ENCODE peak calls at places on chromosomes 4 and X, in seven cellular contexts. R, B, A, E, M, O and V are unnamed samples.

GRCh38 chr4:105551968-105552746 is at the start of gene ARHGEF38:
- DNase-seq in E (no peak), O (peak; percentile 10), B (no peak), M (peak; percentile 75), A (no peak), R (no peak), V (no peak)

GRCh38 chr4:14667624-14668295 is 334.5 kb upstream of the CPEB2 start:
- DNase-seq in M (no peak), B (no peak), R (no peak), E (no peak), O (peak; percentile 35), A (no peak), V (no peak)

GRCh38 chr4:99670409-99671073 is 12.9 kb upstream of the C4orf54 start:
- DNase-seq in M (no peak), A (no peak), B (no peak), R (no peak), E (no peak), O (no peak), V (no peak)

GRCh38 chr4:6907658-6908191 is 1.9 kb upstream of the TBC1D14 start:
- DNase-seq in B (peak; percentile 29), O (peak; percentile 32), R (no peak), A (no peak), E (no peak), M (no peak), V (no peak)

GRCh38 chr4:130336585-130337217 is 1240.7 kb downstream of the C4orf33 start:
- DNase-seq in M (no peak), E (peak; percentile 2), A (no peak), R (no peak), B (peak; percentile 44), O (peak; percentile 16), V (no peak)

GRCh38 chr4:15755781-15756180 is 22.3 kb upstream of the CD38 start:
- DNase-seq in O (no peak), M (no peak), A (no peak), R (no peak), B (no peak), E (no peak), V (no peak)

GRCh38 chrX:114073926-114074325 is 510.0 kb upstream of the HTR2C start:
- DNase-seq in O (no peak), E (no peak), M (no peak), R (no peak), B (no peak), A (no peak), V (no peak)

GRCh38 chr4:151771664-151772063 is 10.9 kb upstream of the GATB start:
- DNase-seq in B (no peak), O (no peak), R (no peak), E (no peak), A (no peak), M (no peak), V (no peak)

GRCh38 chrX:41084044-41084359 is 1.2 kb upstream of the USP9X start:
- DNase-seq in A (no peak), O (no peak), R (no peak), B (no peak), E (no peak), M (no peak), V (no peak)

GRCh38 chrX:41082783-41083182 is 2.5 kb upstream of the USP9X start:
- DNase-seq in E (no peak), B (no peak), A (no peak), R (no peak), M (no peak), O (no peak), V (no peak)

GRCh38 chrX:41085105-41085882 is at the start of gene USP9X:
- DNase-seq in A (peak; percentile 91), O (peak; percentile 91), E (peak; percentile 66), B (peak; percentile 85), R (peak; percentile 95), M (peak; percentile 95), V (peak; percentile 88)

GRCh38 chrX:41085883-41086626 is 810 bp downstream of the USP9X start:
- DNase-seq in A (peak; percentile 80), O (peak; percentile 65), B (peak; percentile 61), E (peak; percentile 30), M (peak; percentile 65), R (peak; percentile 56), V (peak; percentile 45)

GRCh38 chrX:41084360-41085104 is 713 bp upstream of the USP9X start:
- DNase-seq in A (peak; percentile 96), R (peak; percentile 99), B (peak; percentile 97), E (peak; percentile 87), M (peak; percentile 99), O (peak; percentile 99), V (peak; percentile 95)
- TF ChIP-seq CTCF in A (no peak), R (peak; percentile 27), B (no peak), E (peak; percentile 5), M (no peak), O (no peak), V (no peak)

GRCh38 chr4:153523941-153524386 is 57.8 kb downstream of the TMEM131L start:
- DNase-seq in M (no peak), E (no peak), R (no peak), B (no peak), O (no peak), A (no peak), V (no peak)

GRCh38 chr4:153522800-153523089 is 56.6 kb downstream of the TMEM131L start:
- DNase-seq in O (no peak), A (no peak), M (no peak), R (no peak), E (no peak), B (no peak), V (no peak)

GRCh38 chr4:153521467-153521866 is 55.3 kb downstream of the TMEM131L start:
- DNase-seq in B (no peak), O (no peak), E (no peak), M (no peak), R (no peak), A (no peak), V (no peak)

GRCh38 chr4:153521995-153522799 is 56.0 kb downstream of the TMEM131L start:
- DNase-seq in B (no peak), M (no peak), R (no peak), E (no peak), A (no peak), O (no peak), V (no peak)

DNA sequence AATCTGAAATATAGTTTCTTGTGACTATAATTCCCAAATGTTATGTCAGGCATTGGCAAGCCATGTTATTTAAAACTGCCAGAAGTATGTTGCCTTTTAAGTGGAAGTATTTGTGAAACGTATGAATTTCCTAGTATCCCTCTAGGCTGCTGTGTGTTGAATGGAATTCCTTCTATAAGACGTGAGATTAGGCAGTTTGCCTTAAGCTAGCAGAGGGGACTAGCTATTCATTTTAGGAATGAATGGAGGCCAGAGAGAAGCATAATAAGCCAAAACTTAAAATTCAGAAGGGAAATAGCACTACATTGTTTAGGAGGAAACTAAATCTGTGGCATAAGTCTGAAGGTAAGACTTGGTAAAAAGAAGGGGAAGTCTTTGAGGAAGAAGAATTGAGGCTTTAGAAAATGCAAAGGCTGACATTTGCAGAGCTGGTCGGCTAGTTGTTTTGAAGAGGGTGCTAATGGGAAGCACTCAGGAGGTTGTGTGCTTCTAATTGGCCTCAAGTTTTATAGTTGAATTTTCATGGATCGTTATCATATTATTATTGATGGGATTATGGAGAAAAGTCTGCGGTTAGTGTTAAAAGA is 57.1 kb downstream of the TMEM131L start:
- DNase-seq in B (no peak), E (no peak), R (no peak), A (no peak), O (no peak), M (no peak), V (no peak)
- H3K4me1 ChIP-seq in B (no peaks in the 10 kb centered on the region), E (peaks cover 25% of the 10 kb centered on the region), R (peaks cover 3% of the 10 kb centered on the region), A (peaks cover 22% of the 10 kb centered on the region), O (peaks cover 10% of the 10 kb centered on the region), M (peaks cover 50% of the 10 kb centered on the region), V (peaks cover 56% of the 10 kb centered on the region)

DNA sequence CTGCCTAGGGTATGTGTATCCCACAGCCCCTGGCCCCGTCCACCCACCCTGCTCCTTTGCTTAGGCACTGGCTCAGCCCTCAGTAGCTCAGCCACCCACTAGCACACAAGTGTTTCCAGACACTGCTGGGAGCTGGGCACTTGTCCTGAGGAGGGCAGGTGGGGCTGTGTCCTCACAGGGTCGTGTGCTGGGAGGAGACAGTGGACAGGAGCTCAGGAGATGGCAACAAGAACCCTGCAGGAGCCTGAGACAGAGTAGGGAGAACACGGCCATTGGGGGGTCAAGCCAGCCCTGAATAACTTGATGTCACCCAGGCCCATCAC is 5.5 kb upstream of the CPLX1 start:
- DNase-seq in M (no peak), A (no peak), O (no peak), E (no peak), R (peak; percentile 7), B (no peak), V (no peak)
- TF ChIP-seq CTCF in M (no peak), A (no peak), O (no peak), E (no peak), R (no peak), B (no peak), V (no peak)

GRCh38 chr4:139078926-139079325 is 63.3 kb downstream of the NOCT start:
- DNase-seq in A (no peak), B (no peak), R (no peak), M (no peak), O (no peak), E (no peak), V (no peak)
- H3K4me1 ChIP-seq in A (peaks cover 42% of the 10 kb centered on the region), B (peaks cover 12% of the 10 kb centered on the region), R (peaks cover 54% of the 10 kb centered on the region), M (peaks cover 39% of the 10 kb centered on the region), O (peaks cover 31% of the 10 kb centered on the region), E (peaks cover 36% of the 10 kb centered on the region), V (peaks cover 92% of the 10 kb centered on the region)

GRCh38 chrX:65928522-65928921 is 111.4 kb downstream of the VSIG4 start:
- DNase-seq in M (no peak), B (no peak), O (no peak), A (no peak), R (no peak), E (no peak), V (no peak)

GRCh38 chrX:65933085-65933589 is 106.7 kb downstream of the VSIG4 start:
- DNase-seq in A (no peak), R (no peak), E (no peak), B (no peak), O (no peak), M (no peak), V (no peak)

DNA sequence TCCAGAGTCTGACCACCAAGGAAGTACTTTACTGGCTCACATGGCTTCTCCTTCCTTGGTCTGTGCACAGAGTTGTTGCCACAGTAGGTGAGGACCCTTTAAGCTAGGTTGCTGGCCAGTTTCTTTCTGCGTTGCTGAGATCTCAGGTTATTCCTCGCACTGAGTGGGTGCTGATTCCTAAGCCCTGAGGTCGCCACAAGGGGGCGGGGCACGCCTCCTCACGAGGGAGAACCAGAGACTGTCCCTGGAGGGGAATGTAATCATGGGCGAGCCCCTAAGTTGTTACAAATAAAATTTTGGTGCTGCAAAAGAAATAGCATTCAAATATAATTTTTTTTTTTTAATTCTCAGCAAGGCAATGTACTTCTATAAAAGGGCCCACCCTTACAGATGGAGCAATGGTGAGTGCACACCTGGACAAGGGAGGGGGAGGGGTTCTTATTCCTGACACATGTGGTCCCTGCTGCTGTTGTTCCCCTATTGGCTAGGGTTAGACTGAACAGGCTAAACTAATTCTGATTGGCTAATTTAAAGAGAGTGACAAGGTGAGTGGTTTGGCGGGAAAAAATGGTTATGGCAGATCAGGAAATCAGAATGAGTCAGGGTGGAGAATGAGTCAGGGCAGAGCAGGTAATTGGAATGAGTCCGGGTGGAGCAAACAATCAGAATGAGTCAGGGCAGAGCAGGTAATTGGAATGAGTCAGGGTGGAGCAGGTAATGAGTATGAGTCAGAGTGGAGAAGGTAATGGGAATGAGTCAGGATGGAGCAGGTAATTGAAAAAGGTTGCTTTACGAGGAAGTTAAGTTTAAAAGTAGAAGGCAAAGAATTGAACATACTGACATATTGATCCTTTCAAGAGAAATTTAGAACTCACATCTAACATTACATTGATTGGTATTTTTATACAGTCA is 107.5 kb downstream of the VSIG4 start:
- DNase-seq in E (peak; percentile 1), A (no peak), R (no peak), B (no peak), M (no peak), O (peak; percentile 12), V (no peak)
- TF ChIP-seq CTCF in E (peak; percentile 50), A (no peak), R (no peak), B (no peak), M (no peak), O (no peak), V (no peak)

GRCh38 chr4:119709418-119709817 is 80.8 kb upstream of the PDE5A start:
- DNase-seq in M (no peak), A (no peak), B (no peak), E (no peak), O (no peak), R (no peak), V (no peak)
- H3K4me1 ChIP-seq in M (no peaks in the 10 kb centered on the region), A (no peaks in the 10 kb centered on the region), B (no peaks in the 10 kb centered on the region), E (peaks cover 18% of the 10 kb centered on the region), O (no peaks in the 10 kb centered on the region), R (no peaks in the 10 kb centered on the region), V (no peaks in the 10 kb centered on the region)